ENCODE peak calls at places on chromosome 13, in seven cellular contexts. One of them, this sample, is unnamed.

GRCh38 chr13:75633285-75633684 is 2.8 kb upstream of the LMO7 start:
- DNase-seq in spleen: no peak
- DNase-seq in GM06990: no peak
- DNase-seq in left ventricle myocardium inferior: no peak
- DNase-seq in neural progenitor cell: no peak
- DNase-seq in stomach: no peak
- DNase-seq in lower leg skin: no peak
- DNase-seq in this sample: no peak

GRCh38 chr13:91955546-91956355 is 557.3 kb downstream of the GPC5 start:
- DNase-seq in spleen: no peak
- DNase-seq in GM06990: no peak
- DNase-seq in left ventricle myocardium inferior: no peak
- DNase-seq in neural progenitor cell: peak
- DNase-seq in stomach: no peak
- DNase-seq in lower leg skin: no peak
- DNase-seq in this sample: no peak

GRCh38 chr13:35703061-35703460 is 226.6 kb upstream of the MAB21L1 start:
- DNase-seq in spleen: no peak
- DNase-seq in GM06990: no peak
- DNase-seq in left ventricle myocardium inferior: no peak
- DNase-seq in neural progenitor cell: no peak
- DNase-seq in stomach: no peak
- DNase-seq in lower leg skin: no peak
- DNase-seq in this sample: no peak

GRCh38 chr13:25928941-25929505 is 122.8 kb downstream of the SHISA2 start:
- DNase-seq in spleen: no peak
- DNase-seq in GM06990: no peak
- DNase-seq in left ventricle myocardium inferior: no peak
- DNase-seq in neural progenitor cell: no peak
- DNase-seq in stomach: no peak
- DNase-seq in lower leg skin: no peak
- DNase-seq in this sample: no peak

GRCh38 chr13:98340026-98340425 is 163.0 kb upstream of the RNF113B start:
- DNase-seq in spleen: no peak
- DNase-seq in GM06990: no peak
- DNase-seq in left ventricle myocardium inferior: no peak
- DNase-seq in neural progenitor cell: no peak
- DNase-seq in stomach: no peak
- DNase-seq in lower leg skin: no peak
- DNase-seq in this sample: no peak

GRCh38 chr13:91247768-91248167 is 99.7 kb upstream of the MIR17HG start:
- DNase-seq in spleen: no peak
- DNase-seq in GM06990: no peak
- DNase-seq in left ventricle myocardium inferior: no peak
- DNase-seq in neural progenitor cell: no peak
- DNase-seq in stomach: no peak
- DNase-seq in lower leg skin: no peak
- DNase-seq in this sample: no peak

GRCh38 chr13:97948041-97948440 is 5.4 kb upstream of the IPO5 start:
- DNase-seq in spleen: no peak
- DNase-seq in GM06990: no peak
- DNase-seq in left ventricle myocardium inferior: no peak
- DNase-seq in neural progenitor cell: no peak
- DNase-seq in stomach: no peak
- DNase-seq in lower leg skin: peak
- DNase-seq in this sample: no peak

GRCh38 chr13:46100191-46100877 is 4.5 kb downstream of the CPB2 start:
- DNase-seq in spleen: no peak
- DNase-seq in GM06990: peak
- DNase-seq in left ventricle myocardium inferior: no peak
- DNase-seq in neural progenitor cell: no peak
- DNase-seq in stomach: no peak
- DNase-seq in lower leg skin: no peak
- DNase-seq in this sample: no peak

GRCh38 chr13:23824355-23824754 is 64.8 kb downstream of the MIPEP start:
- DNase-seq in spleen: no peak
- DNase-seq in GM06990: no peak
- DNase-seq in left ventricle myocardium inferior: no peak
- DNase-seq in neural progenitor cell: no peak
- DNase-seq in stomach: no peak
- DNase-seq in lower leg skin: peak
- DNase-seq in this sample: no peak

GRCh38 chr13:33494596-33495214 is 209.2 kb upstream of the STARD13 start:
- DNase-seq in spleen: no peak
- DNase-seq in GM06990: no peak
- DNase-seq in left ventricle myocardium inferior: peak
- DNase-seq in neural progenitor cell: no peak
- DNase-seq in stomach: no peak
- DNase-seq in lower leg skin: no peak
- DNase-seq in this sample: no peak

GRCh38 chr13:79141082-79141481 is 265.0 kb downstream of the RBM26 start:
- DNase-seq in spleen: no peak
- DNase-seq in GM06990: no peak
- DNase-seq in left ventricle myocardium inferior: no peak
- DNase-seq in neural progenitor cell: peak
- DNase-seq in stomach: no peak
- DNase-seq in lower leg skin: no peak
- DNase-seq in this sample: no peak

GRCh38 chr13:40440990-40441820 is 225.2 kb downstream of the FOXO1 start:
- DNase-seq in spleen: peak
- DNase-seq in GM06990: no peak
- DNase-seq in left ventricle myocardium inferior: peak
- DNase-seq in neural progenitor cell: no peak
- DNase-seq in stomach: peak
- DNase-seq in lower leg skin: peak
- DNase-seq in this sample: no peak

GRCh38 chr13:80783926-80784325 is 443.0 kb upstream of the SPRY2 start:
- DNase-seq in spleen: no peak
- DNase-seq in GM06990: no peak
- DNase-seq in left ventricle myocardium inferior: no peak
- DNase-seq in neural progenitor cell: peak
- DNase-seq in stomach: no peak
- DNase-seq in lower leg skin: no peak
- DNase-seq in this sample: no peak

GRCh38 chr13:98977568-98978270 is at the start of gene DOCK9:
- DNase-seq in spleen: no peak
- DNase-seq in GM06990: no peak
- DNase-seq in left ventricle myocardium inferior: peak
- DNase-seq in neural progenitor cell: peak
- DNase-seq in stomach: peak
- DNase-seq in lower leg skin: peak
- DNase-seq in this sample: no peak

GRCh38 chr13:98848736-98849135 is 96.3 kb upstream of the SLC15A1 start:
- DNase-seq in spleen: no peak
- DNase-seq in GM06990: no peak
- DNase-seq in left ventricle myocardium inferior: no peak
- DNase-seq in neural progenitor cell: no peak
- DNase-seq in stomach: no peak
- DNase-seq in lower leg skin: no peak
- DNase-seq in this sample: no peak

GRCh38 chr13:22176968-22177545 is 506.2 kb downstream of the FGF9 start:
- DNase-seq in spleen: no peak
- DNase-seq in GM06990: no peak
- DNase-seq in left ventricle myocardium inferior: no peak
- DNase-seq in neural progenitor cell: no peak
- DNase-seq in stomach: no peak
- DNase-seq in lower leg skin: no peak
- DNase-seq in this sample: no peak

GRCh38 chr13:101706651-101707050 is 254.2 kb downstream of the ITGBL1 start:
- DNase-seq in spleen: no peak
- DNase-seq in GM06990: no peak
- DNase-seq in left ventricle myocardium inferior: no peak
- DNase-seq in neural progenitor cell: no peak
- DNase-seq in stomach: no peak
- DNase-seq in lower leg skin: no peak
- DNase-seq in this sample: no peak

GRCh38 chr13:76992548-76993001 is 694 bp downstream of the CLN5 start:
- DNase-seq in spleen: no peak
- DNase-seq in GM06990: peak
- DNase-seq in left ventricle myocardium inferior: no peak
- DNase-seq in neural progenitor cell: peak
- DNase-seq in stomach: no peak
- DNase-seq in lower leg skin: peak
- DNase-seq in this sample: no peak

GRCh38 chr13:67369895-67370660 is 139.9 kb upstream of the PCDH9 start:
- DNase-seq in spleen: no peak
- DNase-seq in GM06990: no peak
- DNase-seq in left ventricle myocardium inferior: no peak
- DNase-seq in neural progenitor cell: no peak
- DNase-seq in stomach: no peak
- DNase-seq in lower leg skin: no peak
- DNase-seq in this sample: no peak

GRCh38 chr13:66778461-66778860 is 451.7 kb downstream of the PCDH9 start:
- DNase-seq in spleen: no peak
- DNase-seq in GM06990: no peak
- DNase-seq in left ventricle myocardium inferior: no peak
- DNase-seq in neural progenitor cell: no peak
- DNase-seq in stomach: no peak
- DNase-seq in lower leg skin: no peak
- DNase-seq in this sample: no peak

GRCh38 chr13:38900188-38900587 is 90.4 kb downstream of the STOML3 start:
- DNase-seq in spleen: no peak
- DNase-seq in GM06990: no peak
- DNase-seq in left ventricle myocardium inferior: no peak
- DNase-seq in neural progenitor cell: peak
- DNase-seq in stomach: no peak
- DNase-seq in lower leg skin: no peak
- DNase-seq in this sample: peak

GRCh38 chr13:101919541-101920306 is 467.2 kb downstream of the ITGBL1 start:
- DNase-seq in spleen: no peak
- DNase-seq in GM06990: no peak
- DNase-seq in left ventricle myocardium inferior: peak
- DNase-seq in neural progenitor cell: peak
- DNase-seq in stomach: no peak
- DNase-seq in lower leg skin: no peak
- DNase-seq in this sample: no peak

GRCh38 chr13:64662887-64663593 is 2567.1 kb downstream of the PCDH9 start:
- DNase-seq in spleen: no peak
- DNase-seq in GM06990: no peak
- DNase-seq in left ventricle myocardium inferior: no peak
- DNase-seq in neural progenitor cell: no peak
- DNase-seq in stomach: no peak
- DNase-seq in lower leg skin: no peak
- DNase-seq in this sample: no peak

GRCh38 chr13:65488606-65489005 is 1741.5 kb downstream of the PCDH9 start:
- DNase-seq in spleen: no peak
- DNase-seq in GM06990: no peak
- DNase-seq in left ventricle myocardium inferior: no peak
- DNase-seq in neural progenitor cell: no peak
- DNase-seq in stomach: no peak
- DNase-seq in lower leg skin: no peak
- DNase-seq in this sample: no peak

GRCh38 chr13:19591864-19592263 is 30.5 kb upstream of the TPTE2 start:
- DNase-seq in spleen: no peak
- DNase-seq in GM06990: no peak
- DNase-seq in left ventricle myocardium inferior: no peak
- DNase-seq in neural progenitor cell: no peak
- DNase-seq in stomach: no peak
- DNase-seq in lower leg skin: peak
- DNase-seq in this sample: no peak

GRCh38 chr13:42875448-42876269 is 94.3 kb downstream of the FAM216B start:
- DNase-seq in spleen: no peak
- DNase-seq in GM06990: no peak
- DNase-seq in left ventricle myocardium inferior: no peak
- DNase-seq in neural progenitor cell: peak
- DNase-seq in stomach: no peak
- DNase-seq in lower leg skin: no peak
- DNase-seq in this sample: no peak
- TF ChIP-seq CTCF in spleen: no peak
- TF ChIP-seq CTCF in GM06990: peak
- TF ChIP-seq CTCF in left ventricle myocardium inferior: no peak
- TF ChIP-seq CTCF in neural progenitor cell: peak
- TF ChIP-seq CTCF in stomach: no peak
- TF ChIP-seq CTCF in lower leg skin: no peak
- TF ChIP-seq CTCF in this sample: no peak

GRCh38 chr13:48730971-48731658 is 77.4 kb downstream of the CYSLTR2 start:
- DNase-seq in spleen: no peak
- DNase-seq in GM06990: no peak
- DNase-seq in left ventricle myocardium inferior: no peak
- DNase-seq in neural progenitor cell: peak
- DNase-seq in stomach: no peak
- DNase-seq in lower leg skin: no peak
- DNase-seq in this sample: no peak
- TF ChIP-seq CTCF in spleen: no peak
- TF ChIP-seq CTCF in GM06990: no peak
- TF ChIP-seq CTCF in left ventricle myocardium inferior: no peak
- TF ChIP-seq CTCF in neural progenitor cell: no peak
- TF ChIP-seq CTCF in stomach: no peak
- TF ChIP-seq CTCF in lower leg skin: no peak
- TF ChIP-seq CTCF in this sample: no peak

GRCh38 chr13:44064376-44064775 is 184.7 kb downstream of the LACC1 start:
- DNase-seq in spleen: no peak
- DNase-seq in GM06990: no peak
- DNase-seq in left ventricle myocardium inferior: no peak
- DNase-seq in neural progenitor cell: no peak
- DNase-seq in stomach: no peak
- DNase-seq in lower leg skin: no peak
- DNase-seq in this sample: no peak

GRCh38 chr13:44072536-44072935 is 192.8 kb downstream of the LACC1 start:
- DNase-seq in spleen: no peak
- DNase-seq in GM06990: no peak
- DNase-seq in left ventricle myocardium inferior: no peak
- DNase-seq in neural progenitor cell: no peak
- DNase-seq in stomach: no peak
- DNase-seq in lower leg skin: no peak
- DNase-seq in this sample: no peak

GRCh38 chr13:44063881-44064280 is 184.2 kb downstream of the LACC1 start:
- DNase-seq in spleen: no peak
- DNase-seq in GM06990: no peak
- DNase-seq in left ventricle myocardium inferior: no peak
- DNase-seq in neural progenitor cell: no peak
- DNase-seq in stomach: no peak
- DNase-seq in lower leg skin: no peak
- DNase-seq in this sample: no peak

GRCh38 chr13:44068737-44069136 is 189.0 kb downstream of the LACC1 start:
- DNase-seq in spleen: no peak
- DNase-seq in GM06990: no peak
- DNase-seq in left ventricle myocardium inferior: no peak
- DNase-seq in neural progenitor cell: no peak
- DNase-seq in stomach: no peak
- DNase-seq in lower leg skin: no peak
- DNase-seq in this sample: no peak

GRCh38 chr13:44068169-44068568 is 188.5 kb downstream of the LACC1 start:
- DNase-seq in spleen: no peak
- DNase-seq in GM06990: no peak
- DNase-seq in left ventricle myocardium inferior: no peak
- DNase-seq in neural progenitor cell: no peak
- DNase-seq in stomach: no peak
- DNase-seq in lower leg skin: no peak
- DNase-seq in this sample: no peak
- TF ChIP-seq CTCF in spleen: no peak
- TF ChIP-seq CTCF in GM06990: no peak
- TF ChIP-seq CTCF in left ventricle myocardium inferior: no peak
- TF ChIP-seq CTCF in neural progenitor cell: no peak
- TF ChIP-seq CTCF in stomach: no peak
- TF ChIP-seq CTCF in lower leg skin: no peak
- TF ChIP-seq CTCF in this sample: no peak

DNA sequence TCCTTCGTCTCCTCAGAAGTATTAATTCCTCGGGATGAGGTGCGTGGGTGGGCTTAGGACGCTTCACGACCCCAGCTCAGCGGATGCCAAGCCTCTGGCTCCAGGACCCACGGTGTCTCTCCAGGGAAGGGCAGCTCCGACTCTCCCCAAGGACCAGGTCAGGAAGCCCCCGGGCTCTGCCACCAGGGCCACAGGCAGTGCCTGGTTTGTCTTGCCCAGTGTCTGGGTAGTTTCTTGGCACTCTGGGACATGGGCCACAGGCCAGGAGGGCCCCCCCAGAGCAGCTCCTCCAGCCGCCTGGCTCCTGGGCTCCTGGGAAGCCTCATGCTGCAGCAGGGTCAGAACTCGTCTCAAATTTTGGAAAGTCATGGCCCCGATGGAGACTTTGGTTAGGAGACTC is 2.5 kb downstream of the PROZ start:
- DNase-seq in spleen: no peak
- DNase-seq in GM06990: no peak
- DNase-seq in left ventricle myocardium inferior: no peak
- DNase-seq in neural progenitor cell: no peak
- DNase-seq in stomach: no peak
- DNase-seq in lower leg skin: peak
- DNase-seq in this sample: no peak
- TF ChIP-seq CTCF in spleen: no peak
- TF ChIP-seq CTCF in GM06990: no peak
- TF ChIP-seq CTCF in left ventricle myocardium inferior: no peak
- TF ChIP-seq CTCF in neural progenitor cell: no peak
- TF ChIP-seq CTCF in stomach: no peak
- TF ChIP-seq CTCF in lower leg skin: no peak
- TF ChIP-seq CTCF in this sample: no peak

This sample was measured in D721Med.